ENCODE peak calls at places on chromosomes 1 and 21, in nine cellular contexts. K is A549, M is SK-N-SH, V is HepG2, Z is HL-60, G is HCT116, T is K562, A is GM12878, E is GM23338. N is an unnamed sample.

GRCh38 chr1:6415979-6416656 is 3.6 kb downstream of the HES2 start:
- DNase-seq in E (no peak), G (no peak), T (no peak), M (no peak), A (no peak), K (no peak), V (no peak), Z (no peak), N (no peak)

GRCh38 chr1:41192456-41193188 is 49.5 kb downstream of the SCMH1 start:
- DNase-seq in G (no peak), E (peak), A (no peak), M (no peak), V (no peak), K (no peak), Z (no peak), T (no peak), N (no peak)

GRCh38 chr1:86779308-86780191 is 75.2 kb downstream of the SH3GLB1 start:
- DNase-seq in Z (no peak), G (no peak), E (no peak), A (no peak), K (no peak), M (no peak), V (no peak), T (peak), N (no peak)

GRCh38 chr1:116483481-116484309 is 87.1 kb downstream of the CD58 start:
- DNase-seq in G (no peak), A (no peak), Z (no peak), V (no peak), E (no peak), M (peak), T (peak), K (no peak), N (no peak)

GRCh38 chr1:206649261-206649660 is 13.9 kb downstream of the DYRK3 start:
- DNase-seq in V (no peak), M (no peak), A (no peak), K (no peak), E (no peak), T (no peak), G (no peak), Z (no peak), N (no peak)

GRCh38 chr21:41583274-41583790 is 75.4 kb upstream of the TMPRSS2 start:
- DNase-seq in G (no peak), E (no peak), A (no peak), M (no peak), Z (no peak), K (peak), T (no peak), V (peak), N (peak)

GRCh38 chr1:196387766-196388165 is 220.5 kb downstream of the KCNT2 start:
- DNase-seq in E (no peak), V (no peak), T (no peak), G (no peak), A (no peak), K (no peak), Z (no peak), M (no peak), N (no peak)

GRCh38 chr1:155645024-155645423 is 35.0 kb downstream of the MSTO1 start:
- DNase-seq in E (no peak), A (no peak), V (no peak), G (no peak), T (no peak), K (no peak), M (no peak), Z (no peak), N (no peak)

GRCh38 chr1:244461254-244462071 is at the start of gene CATSPERE:
- DNase-seq in V (no peak), T (no peak), A (no peak), M (peak), G (no peak), E (peak), Z (peak), K (peak), N (no peak)

GRCh38 chr1:70247768-70248167 is 26.6 kb downstream of the SRSF11 start:
- DNase-seq in E (no peak), V (no peak), T (no peak), K (no peak), A (no peak), G (no peak), Z (no peak), M (no peak), N (no peak)

GRCh38 chr1:39310015-39310414 is 105.5 kb downstream of the MACF1 start:
- DNase-seq in A (no peak), Z (no peak), T (no peak), V (no peak), G (no peak), M (no peak), K (no peak), E (no peak), N (no peak)

GRCh38 chr21:37208056-37208705 is 59.0 kb downstream of the VPS26C start:
- DNase-seq in A (peak), E (no peak), T (peak), Z (peak), V (peak), K (no peak), G (no peak), M (peak), N (no peak)

GRCh38 chr1:192973988-192974387 is 85.2 kb downstream of the UCHL5 start:
- DNase-seq in Z (no peak), A (no peak), K (no peak), T (no peak), G (peak), V (no peak), M (no peak), E (no peak), N (no peak)

GRCh38 chr1:99580451-99580850 is 65.5 kb upstream of the PALMD start:
- DNase-seq in Z (no peak), G (no peak), K (no peak), A (no peak), T (no peak), V (no peak), M (no peak), E (no peak), N (no peak)

GRCh38 chr1:205438213-205439158 is 16.6 kb upstream of the LEMD1 start:
- DNase-seq in Z (no peak), A (no peak), M (peak), V (peak), T (peak), E (peak), G (peak), K (peak), N (no peak)

GRCh38 chr1:102852583-102852982 is 255.7 kb downstream of the COL11A1 start:
- DNase-seq in V (no peak), E (no peak), Z (no peak), M (peak), T (no peak), K (no peak), G (no peak), A (no peak), N (no peak)

GRCh38 chr1:30263888-30264671 is 459.3 kb downstream of the MATN1 start:
- DNase-seq in A (no peak), G (no peak), K (no peak), V (no peak), M (no peak), Z (no peak), E (no peak), T (no peak), N (no peak)

GRCh38 chr21:43717967-43718871 is 710 bp upstream of the PDXK start:
- DNase-seq in Z (no peak), A (no peak), G (no peak), T (no peak), M (peak), E (peak), K (no peak), V (no peak), N (no peak)

GRCh38 chr1:98129486-98129885 is 208.7 kb upstream of the DPYD start:
- DNase-seq in E (no peak), K (no peak), Z (no peak), M (no peak), A (no peak), G (no peak), V (no peak), T (no peak), N (no peak)

GRCh38 chr21:14603202-14603601 is 57.1 kb upstream of the SAMSN1 start:
- DNase-seq in E (no peak), A (no peak), V (no peak), T (peak), M (no peak), K (no peak), G (no peak), Z (no peak), N (no peak)

GRCh38 chr1:94527447-94528031 is 14.0 kb downstream of the F3 start:
- DNase-seq in T (peak), G (peak), A (no peak), E (peak), M (no peak), V (no peak), Z (no peak), K (no peak), N (no peak)

GRCh38 chr1:27967106-27967883 is 7.5 kb downstream of the XKR8 start:
- DNase-seq in K (no peak), V (no peak), T (no peak), Z (no peak), M (no peak), A (no peak), E (no peak), G (no peak), N (no peak)

GRCh38 chr1:55362558-55362957 is 147.4 kb upstream of the USP24 start:
- DNase-seq in V (no peak), G (no peak), E (no peak), A (no peak), Z (no peak), K (no peak), T (no peak), M (no peak), N (no peak)

GRCh38 chr1:209012443-209013196 is 570.9 kb upstream of the CAMK1G start:
- DNase-seq in K (no peak), M (no peak), E (no peak), A (no peak), G (no peak), V (no peak), Z (no peak), T (no peak), N (no peak)

GRCh38 chr1:198778049-198778448 is 139.2 kb downstream of the PTPRC start:
- DNase-seq in E (no peak), K (no peak), M (no peak), A (no peak), G (no peak), Z (no peak), V (no peak), T (no peak), N (no peak)

GRCh38 chr1:215517441-215517891 is 49.6 kb upstream of the KCTD3 start:
- DNase-seq in A (no peak), T (no peak), M (no peak), V (no peak), Z (no peak), G (peak), K (peak), E (peak), N (no peak)

GRCh38 chr21:15005391-15005790 is 59.4 kb downstream of the NRIP1 start:
- DNase-seq in E (peak), K (no peak), A (no peak), M (no peak), Z (no peak), T (no peak), G (no peak), V (no peak), N (no peak)

GRCh38 chr21:28704746-28705145 is 287.9 kb downstream of the LTN1 start:
- DNase-seq in G (no peak), E (no peak), T (no peak), V (no peak), A (no peak), M (no peak), Z (no peak), K (no peak), N (no peak)

GRCh38 chr1:107933736-107934135 is 31.2 kb downstream of the VAV3 start:
- DNase-seq in G (no peak), K (no peak), E (no peak), A (no peak), M (no peak), Z (no peak), T (no peak), V (no peak), N (no peak)

GRCh38 chr1:21534674-21535378 is 25.6 kb downstream of the ALPL start:
- DNase-seq in Z (no peak), K (peak), E (peak), G (peak), M (no peak), T (peak), A (no peak), V (peak), N (peak)

GRCh38 chr1:16122916-16123315 is 33.0 kb downstream of the EPHA2 start:
- DNase-seq in K (no peak), E (no peak), G (no peak), T (peak), Z (peak), M (no peak), V (no peak), A (peak), N (no peak)

GRCh38 chr1:6924891-6925290 is 139.6 kb downstream of the CAMTA1 start:
- DNase-seq in E (no peak), T (no peak), Z (no peak), K (no peak), A (no peak), V (no peak), G (no peak), M (no peak), N (no peak)

GRCh38 chr1:18881642-18882431 is 20.5 kb downstream of the ALDH4A1 start:
- DNase-seq in G (no peak), E (no peak), Z (no peak), A (no peak), T (no peak), K (no peak), M (no peak), V (no peak), N (no peak)

GRCh38 chr1:65459397-65459768 is 38.9 kb downstream of the LEPR start:
- DNase-seq in K (peak), V (peak), Z (no peak), G (peak), M (peak), T (no peak), E (peak), A (peak), N (peak)
- TF ChIP-seq REST in K (no peak), V (no peak), Z (no peak), G (no peak), M (no peak), T (no peak), E (no peak), A (no peak), N (no peak)

DNA sequence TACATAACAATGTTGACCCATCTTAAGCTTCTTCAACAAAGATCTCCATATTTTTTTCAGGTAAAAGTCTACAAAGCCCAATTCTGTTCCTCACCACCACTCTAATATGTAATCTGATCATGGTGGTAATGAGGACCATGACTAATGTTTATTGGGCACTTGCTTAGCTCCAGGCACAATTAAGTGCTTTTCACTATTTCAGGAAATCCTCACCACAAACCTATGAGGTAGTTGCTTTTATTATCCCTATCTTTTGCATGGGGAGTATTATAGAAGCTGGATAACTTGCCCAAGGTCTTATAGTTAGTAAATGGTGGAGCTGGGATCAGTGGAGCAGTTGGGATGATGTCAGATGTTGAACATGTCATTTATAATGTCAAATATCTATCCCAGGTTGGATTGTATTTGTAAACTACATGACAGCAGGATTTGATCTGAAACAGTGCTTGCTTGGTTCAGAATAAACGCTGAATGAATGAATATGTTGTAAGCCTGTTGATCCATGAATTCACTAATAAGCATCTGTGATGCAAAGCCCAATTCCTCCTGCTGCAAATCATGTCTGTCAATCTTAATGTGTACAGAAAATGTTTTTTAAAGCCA is 283.3 kb upstream of the ST6GALNAC5 start:
- DNase-seq in G (no peak), E (no peak), T (no peak), V (no peak), K (no peak), A (no peak), M (no peak), Z (no peak), N (no peak)
- H3K4me3 ChIP-seq in G (no peak), E (no peak), T (no peak), V (no peak), K (no peak), A (no peak), M (no peak), Z (no peak), N (no peak)

GRCh38 chr1:8854270-8854669 is 24.2 kb downstream of the ENO1 start:
- DNase-seq in M (no peak), G (no peak), K (no peak), T (no peak), V (no peak), A (no peak), E (no peak), Z (no peak), N (no peak)
- H3K27ac ChIP-seq in M (no peak), G (no peak), K (no peak), T (no peak), V (peak), A (no peak), E (no peak), Z (no peak), N (peak)

DNA sequence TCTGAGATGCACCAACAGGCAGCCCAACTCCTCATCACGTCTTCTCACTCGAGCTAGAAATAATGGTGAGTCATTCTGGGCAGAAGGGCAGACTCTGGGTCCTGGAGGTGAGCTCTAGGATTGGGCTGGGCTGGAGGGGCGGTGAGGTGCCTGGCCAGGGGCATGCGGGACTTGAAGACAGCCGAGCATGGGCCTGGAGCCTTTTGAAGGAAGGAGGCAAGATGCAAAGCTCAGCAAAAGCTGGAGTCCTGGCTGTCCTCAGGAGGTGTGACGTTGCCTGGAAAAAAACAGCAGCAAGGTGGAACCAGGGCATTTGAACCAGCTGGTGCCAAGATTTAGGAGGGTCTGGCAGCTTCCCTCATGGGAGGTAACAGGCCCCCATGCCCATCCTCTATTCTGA is 712 bp downstream of the KCNA2 start:
- DNase-seq in T (no peak), A (no peak), E (no peak), M (no peak), Z (no peak), G (no peak), V (no peak), K (no peak), N (no peak)
- TF ChIP-seq REST in T (no peak), A (no peak), E (no peak), M (no peak), Z (no peak), G (no peak), V (no peak), K (no peak), N (no peak)

GRCh38 chr1:84435159-84435558 is 36.9 kb downstream of the DNASE2B start:
- DNase-seq in M (no peak), G (no peak), T (no peak), A (peak), E (no peak), V (no peak), K (no peak), Z (no peak), N (no peak)

GRCh38 chr1:84434081-84434755 is 35.9 kb downstream of the DNASE2B start:
- DNase-seq in E (no peak), G (peak), A (no peak), V (no peak), Z (no peak), T (no peak), M (no peak), K (no peak), N (no peak)

GRCh38 chr1:84433253-84434080 is 35.2 kb downstream of the DNASE2B start:
- DNase-seq in K (peak), Z (peak), V (peak), A (peak), T (peak), G (peak), M (peak), E (peak), N (peak)

GRCh38 chr1:84434756-84435142 is 36.5 kb downstream of the DNASE2B start:
- DNase-seq in T (no peak), G (no peak), A (no peak), Z (no peak), E (no peak), K (no peak), V (no peak), M (no peak), N (no peak)

DNA sequence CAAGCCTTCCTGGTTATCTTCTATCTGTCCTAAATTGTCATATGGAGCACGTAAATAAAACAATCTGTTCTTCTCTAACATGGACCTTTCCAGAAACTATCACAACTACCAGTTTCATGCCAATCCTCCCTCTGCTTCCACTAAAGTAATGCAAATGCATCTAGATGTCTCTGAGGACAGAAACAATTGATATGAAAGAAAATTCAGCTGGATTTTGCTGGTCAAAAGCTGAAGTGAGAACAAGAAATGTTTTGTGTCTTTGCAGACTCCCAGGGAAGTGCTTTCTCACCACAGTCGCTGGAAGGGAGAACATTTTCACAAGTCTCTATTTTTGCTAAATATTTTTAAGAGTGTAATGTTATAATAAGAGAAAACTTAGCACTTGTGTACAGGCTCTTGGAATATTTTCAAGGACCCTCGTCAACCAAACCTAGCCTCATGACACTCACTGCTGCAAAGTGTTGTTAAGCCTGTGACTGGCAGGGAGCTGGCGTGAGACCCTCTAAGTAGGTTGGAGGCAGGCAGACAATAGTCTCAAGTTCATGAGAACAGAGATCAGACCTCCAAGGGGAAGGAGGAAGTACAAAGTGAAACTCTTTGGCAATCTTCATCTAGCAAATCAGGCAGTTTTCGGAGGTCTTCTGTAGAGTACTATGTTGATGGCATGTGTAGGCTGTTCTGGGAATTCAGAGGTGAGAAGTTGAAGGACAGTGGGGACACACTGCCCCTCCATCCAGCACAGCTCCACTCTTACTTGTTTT is 38.8 kb downstream of the DNASE2B start:
- DNase-seq in Z (no peak), A (no peak), G (no peak), T (no peak), K (no peak), V (no peak), M (no peak), E (no peak), N (no peak)
- H3K4me3 ChIP-seq in Z (no peak), A (no peak), G (no peak), T (no peak), K (no peak), V (no peak), M (no peak), E (no peak), N (no peak)

GRCh38 chr21:36160850-36161178 is 4.2 kb downstream of the DOP1B start:
- DNase-seq in T (no peak), M (no peak), V (no peak), Z (no peak), A (no peak), E (no peak), K (no peak), G (no peak), N (no peak)

GRCh38 chr21:36155603-36156338 is 853 bp upstream of the DOP1B start:
- DNase-seq in E (peak), Z (no peak), V (no peak), T (no peak), K (no peak), A (no peak), G (no peak), M (no peak), N (no peak)

GRCh38 chr21:36156815-36157670 is at the start of gene DOP1B:
- DNase-seq in A (no peak), T (peak), M (no peak), G (no peak), K (no peak), E (peak), Z (no peak), V (no peak), N (no peak)

GRCh38 chr21:36159356-36159921 is 2.8 kb downstream of the DOP1B start:
- DNase-seq in M (no peak), V (no peak), E (no peak), K (no peak), T (no peak), Z (peak), G (no peak), A (no peak), N (no peak)

DNA sequence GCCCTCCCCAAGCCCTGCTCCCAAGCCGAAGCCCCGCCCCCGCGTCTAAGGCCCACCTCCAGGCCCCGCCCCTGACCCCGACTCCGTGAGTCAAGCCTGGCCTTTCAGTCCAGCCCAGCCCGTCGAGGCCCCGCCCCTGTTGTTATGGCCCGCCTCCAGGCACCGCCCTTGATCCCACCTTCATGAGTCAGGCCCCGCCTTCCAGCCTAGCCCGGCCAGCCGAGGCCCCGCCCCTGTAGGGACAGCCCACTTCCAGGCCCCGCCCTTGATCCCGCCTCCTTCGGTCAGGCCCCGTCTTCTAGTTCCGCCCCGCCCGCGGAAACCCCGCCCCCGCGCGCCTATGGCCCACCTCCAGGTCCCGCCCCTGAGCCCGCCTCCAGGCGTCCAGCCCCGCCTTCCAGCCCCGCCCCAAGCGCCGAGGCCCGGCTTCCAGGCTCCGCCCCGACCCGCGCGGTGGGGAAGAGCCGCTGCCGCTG is 247 bp upstream of the DOP1B start:
- DNase-seq in Z (peak), T (peak), E (peak), G (peak), A (peak), V (peak), M (peak), K (peak), N (peak)
- H3K27ac ChIP-seq in Z (peak), T (peak), E (no peak), G (peak), A (no peak), V (peak), M (peak), K (peak), N (no peak)